ENCODE peak calls at places on chromosome 16, in six cellular contexts. J is fibroblast of lung; S is sigmoid colon; C is stomach; L is CD8-positive, alpha-beta memory T cell; Y is CD8-positive, alpha-beta T cell. K is an unnamed sample.

GRCh38 chr16:49021136-49021535 is 260.5 kb downstream of the CBLN1 start:
- DNase-seq in L (no peak), Y (no peak), C (no peak), S (peak), J (peak), K (no peak)

GRCh38 chr16:397135-397661 is at the start of gene NME4:
- DNase-seq in C (no peak), Y (no peak), J (no peak), L (no peak), S (peak), K (no peak)

GRCh38 chr16:9039208-9039607 is 52.2 kb upstream of the HAPSTR1 start:
- DNase-seq in L (no peak), Y (no peak), J (peak), C (no peak), S (no peak), K (no peak)

GRCh38 chr16:82769845-82770244 is 143.1 kb downstream of the CDH13 start:
- DNase-seq in S (no peak), Y (no peak), C (no peak), J (no peak), L (no peak), K (no peak)

GRCh38 chr16:81539009-81539820 is 94.6 kb downstream of the CMIP start:
- DNase-seq in J (no peak), Y (no peak), L (no peak), C (no peak), S (no peak), K (no peak)

GRCh38 chr16:74556375-74556922 is 50.5 kb downstream of the GLG1 start:
- DNase-seq in J (no peak), Y (no peak), C (no peak), L (no peak), S (no peak), K (no peak)

GRCh38 chr16:80896778-80897177 is 92.4 kb upstream of the CDYL2 start:
- DNase-seq in L (no peak), C (no peak), J (no peak), S (no peak), Y (no peak), K (no peak)

GRCh38 chr16:31869511-31870201 is 4.0 kb upstream of the ZNF267 start:
- DNase-seq in J (peak), Y (no peak), S (no peak), C (no peak), L (peak), K (peak)

GRCh38 chr16:56295059-56295673 is 103.9 kb downstream of the GNAO1 start:
- DNase-seq in Y (no peak), L (no peak), C (no peak), J (no peak), S (no peak), K (no peak)

GRCh38 chr16:10126686-10127085 is 55.5 kb downstream of the GRIN2A start:
- DNase-seq in S (no peak), C (no peak), Y (no peak), L (no peak), J (no peak), K (no peak)

GRCh38 chr16:57255686-57256415 is 10.8 kb downstream of the ARL2BP start:
- DNase-seq in L (no peak), C (peak), S (no peak), Y (no peak), J (no peak), K (no peak)

GRCh38 chr16:15790458-15790857 is 66.4 kb downstream of the MYH11 start:
- DNase-seq in L (no peak), J (no peak), Y (no peak), C (no peak), S (no peak), K (no peak)

GRCh38 chr16:17949713-17950112 is 386.8 kb downstream of the NPIPA8 start:
- DNase-seq in C (no peak), Y (no peak), J (no peak), L (no peak), S (no peak), K (no peak)

GRCh38 chr16:48607056-48607825 is 2.7 kb downstream of the N4BP1 start:
- DNase-seq in C (peak), J (no peak), S (no peak), L (no peak), Y (no peak), K (no peak)

GRCh38 chr16:15953477-15953876 is 4.1 kb downstream of the ABCC1 start:
- DNase-seq in C (no peak), S (peak), J (no peak), L (no peak), Y (no peak), K (no peak)

GRCh38 chr16:14151256-14152030 is 80.3 kb downstream of the MRTFB start:
- DNase-seq in S (no peak), C (no peak), L (no peak), Y (no peak), J (peak), K (no peak)

GRCh38 chr16:62751218-62751617 is 715.0 kb upstream of the CDH8 start:
- DNase-seq in J (no peak), Y (no peak), C (no peak), L (no peak), S (no peak), K (no peak)

GRCh38 chr16:2532494-2533141 is 1.4 kb upstream of the CEMP1 start:
- DNase-seq in L (peak), S (peak), J (peak), C (peak), Y (peak), K (peak)

GRCh38 chr16:83713597-83713996 is 94.2 kb upstream of the HSBP1 start:
- DNase-seq in Y (no peak), J (no peak), C (no peak), L (no peak), S (no peak), K (no peak)

GRCh38 chr16:2821483-2822157 is 4.6 kb downstream of the PRSS21 start:
- DNase-seq in S (peak), C (no peak), L (no peak), J (no peak), Y (no peak), K (no peak)

GRCh38 chr16:1019234-1019933 is 37.8 kb downstream of the SOX8 start:
- DNase-seq in J (no peak), C (no peak), Y (no peak), S (no peak), L (no peak), K (no peak)

GRCh38 chr16:7268182-7268581 is 64.5 kb upstream of the RBFOX1 start:
- DNase-seq in J (no peak), S (no peak), Y (no peak), L (no peak), C (no peak), K (peak)

DNA sequence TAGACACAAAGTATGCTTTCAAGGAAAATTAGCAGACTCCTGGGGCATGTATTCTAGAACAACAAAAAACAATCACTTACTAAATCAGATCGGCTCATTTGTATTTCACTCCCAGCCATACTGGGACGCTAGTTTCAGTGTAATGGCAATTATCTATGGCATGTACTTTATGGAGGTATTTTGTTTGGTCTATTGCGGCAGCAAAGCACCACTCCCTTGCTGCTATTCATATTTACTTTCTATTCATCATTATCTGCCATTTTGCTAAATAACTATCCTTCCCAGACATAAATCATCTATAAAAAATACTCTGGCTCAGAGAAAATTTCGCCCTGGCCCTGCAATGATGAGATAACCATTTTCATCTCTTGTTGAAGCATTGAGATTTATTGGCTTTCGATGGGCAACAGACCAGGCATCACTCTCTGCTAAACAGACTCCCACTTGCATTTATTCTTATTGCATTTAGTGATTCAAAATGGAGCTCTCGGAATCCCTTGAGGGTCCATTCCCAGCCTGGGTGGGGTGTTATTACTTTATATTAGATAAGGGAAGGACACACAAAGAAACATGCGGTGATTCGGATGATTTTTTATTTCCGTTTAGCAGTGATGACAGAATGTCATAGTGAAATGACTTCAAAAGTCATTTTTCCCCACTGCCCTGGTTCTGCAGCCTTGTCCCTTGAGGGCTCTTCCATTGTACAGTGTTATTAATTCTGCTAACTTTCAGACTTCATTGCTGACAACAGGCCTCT is 225.8 kb downstream of the IRX3 start:
- DNase-seq in J (no peak), Y (no peak), L (no peak), S (no peak), C (no peak), K (no peak)
- H3K27ac ChIP-seq in J (no peak), Y (no peak), L (no peak), S (no peak), C (no peak), K (no peak)

DNA sequence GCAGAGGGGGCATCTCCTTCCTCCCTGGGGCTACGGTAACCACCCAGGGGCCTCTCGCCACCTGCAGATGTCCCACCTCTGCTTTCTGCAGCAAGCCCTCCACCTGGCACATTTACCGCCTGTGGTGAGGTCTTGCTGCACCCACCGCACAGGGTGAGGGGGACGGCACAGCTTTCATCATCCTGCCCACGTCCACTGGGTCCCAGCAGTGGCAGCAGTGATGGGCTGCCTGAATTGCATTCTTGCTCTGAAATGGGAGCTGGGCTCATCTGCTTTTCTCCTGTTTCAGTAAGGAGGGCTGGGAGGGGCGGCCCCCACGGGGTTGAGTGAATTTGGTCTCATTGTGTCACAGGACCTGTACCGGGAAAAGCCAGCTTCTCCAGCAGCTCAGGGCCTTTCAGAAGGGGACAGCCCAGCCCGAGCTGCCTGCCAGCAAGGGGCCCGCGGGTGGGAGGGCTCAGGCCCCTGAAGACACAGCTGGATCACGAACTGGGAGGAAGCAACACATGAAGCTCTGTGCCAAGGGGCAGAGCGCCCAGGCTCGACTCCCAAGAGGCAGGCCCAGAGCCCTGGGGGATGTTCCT is 12.7 kb downstream of the DNAAF8 start:
- DNase-seq in J (peak), Y (no peak), L (no peak), C (no peak), S (no peak), K (no peak)
- H3K27ac ChIP-seq in J (no peak), Y (no peak), L (no peak), C (peak), S (peak), K (peak)

GRCh38 chr16:54390095-54390494 is 103.5 kb upstream of the IRX3 start:
- DNase-seq in J (no peak), L (no peak), S (no peak), Y (no peak), C (no peak), K (no peak)
- H3K27ac ChIP-seq in J (no peak), L (no peak), S (no peak), Y (no peak), C (no peak), K (no peak)

DNA sequence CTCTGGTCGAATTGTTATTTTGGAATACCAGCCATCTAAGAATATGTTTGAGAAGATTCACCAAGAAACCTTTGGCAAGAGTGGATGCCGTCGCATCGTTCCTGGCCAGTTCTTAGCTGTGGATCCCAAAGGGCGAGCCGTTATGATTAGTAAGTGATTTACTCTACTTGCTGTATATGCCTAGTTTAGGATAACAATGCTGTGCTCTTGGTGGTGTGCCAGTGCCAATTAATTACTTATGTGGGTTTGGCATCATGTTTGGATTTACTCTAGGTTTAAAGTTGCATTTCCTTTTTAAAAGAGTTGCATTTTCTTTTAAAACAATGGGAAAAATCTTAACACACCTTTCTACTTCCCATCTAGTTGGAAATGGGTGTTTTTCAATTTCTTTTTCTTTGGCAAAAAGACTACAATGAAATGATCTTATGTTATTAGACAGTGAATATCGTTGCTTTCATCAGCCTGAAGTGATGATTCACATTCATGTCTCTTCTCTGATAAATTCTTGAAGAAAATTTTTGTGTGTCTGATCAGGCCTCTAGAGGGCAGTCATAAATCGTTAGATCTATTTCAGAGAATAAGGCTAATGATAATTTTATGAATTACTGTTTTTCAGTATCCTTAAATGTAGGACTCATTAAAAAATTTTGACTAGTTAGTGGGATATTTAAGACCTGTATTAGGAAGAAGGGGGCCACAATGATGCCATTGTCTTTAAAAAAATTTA is 5.6 kb downstream of the SF3B3 start:
- DNase-seq in S (no peak), C (no peak), J (peak), L (no peak), Y (no peak), K (no peak)
- H3K27ac ChIP-seq in S (no peak), C (no peak), J (peak), L (no peak), Y (no peak), K (no peak)

GRCh38 chr16:68083239-68083781 is 1.9 kb upstream of the NFATC3 start:
- DNase-seq in S (no peak), Y (no peak), J (no peak), C (no peak), L (no peak), K (no peak)

GRCh38 chr16:68083861-68084503 is 1.2 kb upstream of the NFATC3 start:
- DNase-seq in C (no peak), L (no peak), J (peak), S (peak), Y (no peak), K (no peak)

GRCh38 chr16:68081796-68082567 is 3.2 kb upstream of the NFATC3 start:
- DNase-seq in S (no peak), C (no peak), J (no peak), Y (no peak), L (no peak), K (no peak)

GRCh38 chr16:68084504-68085258 is 489 bp upstream of the NFATC3 start:
- DNase-seq in C (peak), S (peak), J (peak), L (peak), Y (peak), K (peak)

DNA sequence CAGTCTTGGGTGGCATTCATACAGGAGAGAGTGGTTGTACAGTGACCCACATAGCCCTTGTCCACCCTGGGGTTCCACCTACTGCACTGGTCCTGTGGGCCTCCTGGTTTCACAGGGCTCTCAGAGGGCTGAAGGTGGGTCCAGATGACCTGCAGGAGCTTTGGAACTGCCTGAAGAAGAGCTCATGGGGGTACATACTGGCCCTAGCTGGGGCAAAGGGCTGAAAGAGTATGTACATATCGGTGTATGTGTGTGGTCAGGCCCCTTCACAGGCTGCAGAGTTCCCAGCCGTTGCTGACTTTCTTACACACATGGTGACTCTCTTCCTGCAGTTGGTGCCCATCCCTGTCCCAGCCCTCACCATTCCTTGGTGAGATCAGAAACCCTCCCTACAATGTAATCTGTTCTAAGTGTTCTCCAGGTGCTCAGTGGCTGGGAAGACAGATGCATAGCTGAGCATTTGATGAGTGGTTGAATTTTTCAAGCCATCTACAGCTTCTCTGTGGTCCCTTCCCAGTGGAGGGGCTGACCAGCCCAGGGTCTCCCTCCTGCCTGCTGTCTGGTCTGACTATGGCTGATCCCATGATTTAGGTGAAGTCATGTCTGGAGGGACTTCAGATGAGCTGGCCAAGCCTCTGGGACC is 2.5 kb upstream of the NFATC3 start:
- DNase-seq in Y (no peak), L (no peak), J (no peak), C (no peak), S (no peak), K (no peak)
- H3K27ac ChIP-seq in Y (no peak), L (no peak), J (no peak), C (peak), S (no peak), K (no peak)

GRCh38 chr16:88736496-88736895 is 30.2 kb downstream of the CTU2 start:
- DNase-seq in J (no peak), L (no peak), Y (no peak), S (no peak), C (no peak), K (no peak)

GRCh38 chr16:88738167-88739084 is 32.1 kb downstream of the CTU2 start:
- DNase-seq in S (no peak), C (no peak), J (no peak), L (no peak), Y (no peak), K (no peak)

GRCh38 chr16:88739139-88739974 is 33.1 kb downstream of the CTU2 start:
- DNase-seq in C (no peak), S (no peak), J (no peak), L (no peak), Y (no peak), K (no peak)

GRCh38 chr16:88736088-88736487 is 29.8 kb downstream of the CTU2 start:
- DNase-seq in L (no peak), S (no peak), C (no peak), J (no peak), Y (no peak), K (no peak)

DNA sequence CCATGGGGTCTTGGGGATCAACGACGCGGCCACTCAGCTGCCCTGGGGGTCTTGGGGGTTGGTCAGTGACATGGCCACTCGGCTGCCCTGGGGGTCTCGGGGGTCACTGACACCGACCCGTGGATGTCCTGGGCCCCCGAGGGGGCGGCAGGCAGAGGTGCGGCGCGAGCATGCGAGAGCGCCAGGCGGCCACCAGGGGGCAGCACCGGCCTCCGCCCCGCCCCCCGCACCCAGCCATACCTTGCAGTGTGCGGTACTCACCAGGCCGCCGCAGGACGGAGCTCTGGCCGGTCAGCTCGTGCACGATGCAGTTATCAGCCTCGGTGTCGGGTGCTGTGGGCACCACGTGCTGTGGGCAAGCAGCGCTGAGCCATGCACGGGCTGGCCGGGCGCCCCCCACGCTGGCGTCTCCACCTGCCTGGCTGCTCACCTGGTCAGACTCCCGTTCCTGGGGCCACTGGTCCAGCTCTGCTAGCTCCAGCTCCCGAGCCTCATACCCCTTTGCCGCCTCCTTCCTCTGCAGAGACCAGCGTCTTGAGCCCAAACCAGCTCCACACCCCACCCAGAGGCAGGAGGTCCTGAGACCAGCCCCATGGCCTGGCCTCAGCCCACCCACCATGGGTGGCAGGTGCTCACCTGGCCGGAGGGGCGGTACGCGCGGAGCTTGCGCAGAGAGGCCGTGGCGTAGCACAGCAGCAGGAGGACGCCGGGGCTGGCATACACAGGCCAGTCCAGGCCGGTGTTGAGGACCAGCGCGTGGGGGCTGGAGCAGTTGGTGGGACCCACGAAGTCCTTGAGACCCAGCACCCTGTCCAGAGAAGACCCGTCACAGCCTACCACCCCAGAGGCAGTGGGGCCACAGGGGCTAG is 31.2 kb downstream of the CTU2 start:
- DNase-seq in C (peak), J (peak), L (peak), Y (peak), S (peak), K (peak)
- H3K27ac ChIP-seq in C (peak), J (no peak), L (no peak), Y (no peak), S (peak), K (no peak)

K was measured in caudate nucleus.